ENCODE peak calls at places on chromosomes 4 and X, in seven cellular contexts. One of them, this sample, is unnamed. For H3K4me1, the result is how much of the 10 kb centered on the place peaks cover.

GRCh38 chr4:75723117-75723801 is 1.1 kb upstream of the USO1 start:
- DNase-seq in effector memory CD4-positive, alpha-beta T cell: no peak
- DNase-seq in HCT116: no peak
- DNase-seq in astrocyte: peak
- DNase-seq in GM23338: no peak
- DNase-seq in OCI-LY7: no peak
- DNase-seq in PC-3: peak
- DNase-seq in this sample: no peak

GRCh38 chr4:175424111-175424510 is 388.0 kb downstream of the GPM6A start:
- DNase-seq in astrocyte: peak
- DNase-seq in effector memory CD4-positive, alpha-beta T cell: no peak
- DNase-seq in OCI-LY7: no peak
- DNase-seq in PC-3: no peak
- DNase-seq in GM23338: no peak
- DNase-seq in HCT116: no peak
- DNase-seq in this sample: no peak

GRCh38 chr4:181597766-181598165 is 645.4 kb upstream of the TENM3 start:
- DNase-seq in astrocyte: peak
- DNase-seq in PC-3: no peak
- DNase-seq in GM23338: no peak
- DNase-seq in OCI-LY7: no peak
- DNase-seq in HCT116: no peak
- DNase-seq in effector memory CD4-positive, alpha-beta T cell: no peak
- DNase-seq in this sample: no peak

GRCh38 chr4:158428242-158428641 is 93.4 kb upstream of the RXFP1 start:
- DNase-seq in GM23338: no peak
- DNase-seq in OCI-LY7: no peak
- DNase-seq in PC-3: peak
- DNase-seq in HCT116: no peak
- DNase-seq in astrocyte: peak
- DNase-seq in effector memory CD4-positive, alpha-beta T cell: no peak
- DNase-seq in this sample: no peak

GRCh38 chr4:151315212-151315886 is 10.1 kb downstream of the SH3D19 start:
- DNase-seq in GM23338: no peak
- DNase-seq in OCI-LY7: no peak
- DNase-seq in effector memory CD4-positive, alpha-beta T cell: no peak
- DNase-seq in astrocyte: peak
- DNase-seq in PC-3: peak
- DNase-seq in HCT116: peak
- DNase-seq in this sample: no peak

GRCh38 chr4:95388911-95389310 is 159.9 kb downstream of the UNC5C start:
- DNase-seq in astrocyte: peak
- DNase-seq in GM23338: peak
- DNase-seq in OCI-LY7: no peak
- DNase-seq in HCT116: no peak
- DNase-seq in effector memory CD4-positive, alpha-beta T cell: no peak
- DNase-seq in PC-3: no peak
- DNase-seq in this sample: no peak

GRCh38 chr4:2423695-2424094 is 4.9 kb downstream of the CFAP99 start:
- DNase-seq in OCI-LY7: no peak
- DNase-seq in GM23338: no peak
- DNase-seq in PC-3: no peak
- DNase-seq in effector memory CD4-positive, alpha-beta T cell: no peak
- DNase-seq in astrocyte: no peak
- DNase-seq in HCT116: no peak
- DNase-seq in this sample: no peak

GRCh38 chr4:106565727-106566126 is 197.1 kb upstream of the GIMD1 start:
- DNase-seq in OCI-LY7: no peak
- DNase-seq in GM23338: no peak
- DNase-seq in effector memory CD4-positive, alpha-beta T cell: no peak
- DNase-seq in PC-3: no peak
- DNase-seq in HCT116: no peak
- DNase-seq in astrocyte: peak
- DNase-seq in this sample: no peak

GRCh38 chr4:122218762-122219161 is 66.6 kb downstream of the BLTP1 start:
- DNase-seq in effector memory CD4-positive, alpha-beta T cell: no peak
- DNase-seq in GM23338: peak
- DNase-seq in OCI-LY7: peak
- DNase-seq in PC-3: peak
- DNase-seq in astrocyte: no peak
- DNase-seq in HCT116: no peak
- DNase-seq in this sample: no peak

DNA sequence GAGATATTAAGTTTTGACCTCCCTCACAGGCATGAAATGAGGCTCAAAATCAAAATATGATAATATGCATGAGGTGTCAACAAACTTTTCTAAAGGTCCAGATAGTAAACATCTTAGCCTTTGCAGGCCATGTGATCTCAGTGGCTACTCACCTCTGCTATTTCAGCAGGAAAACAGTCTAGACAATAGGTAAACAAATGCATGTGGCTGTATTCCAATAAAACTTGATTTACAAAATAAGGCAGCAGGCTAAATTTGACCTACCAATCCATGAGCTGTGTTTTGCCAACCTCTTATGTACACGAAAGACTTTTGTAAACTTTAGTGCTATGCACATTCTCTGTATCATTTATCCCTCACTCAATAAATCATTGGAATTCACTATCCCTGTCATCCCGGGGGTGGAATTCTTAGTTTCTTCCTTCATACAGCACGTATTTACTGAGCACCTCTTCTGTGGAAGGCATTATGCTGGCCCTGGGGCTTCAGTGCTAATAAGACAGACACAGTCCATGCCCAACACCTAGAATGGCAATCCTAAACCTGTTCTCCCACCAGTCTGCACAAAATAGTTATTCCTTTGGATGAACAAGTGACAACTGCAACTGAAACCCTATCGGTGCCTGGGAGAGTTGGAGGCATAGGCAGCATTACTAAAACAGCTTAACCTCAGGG is 19.9 kb downstream of the MAGEB17 start:
- DNase-seq in OCI-LY7: no peak
- DNase-seq in astrocyte: no peak
- DNase-seq in effector memory CD4-positive, alpha-beta T cell: no peak
- DNase-seq in HCT116: no peak
- DNase-seq in GM23338: peak
- DNase-seq in PC-3: peak
- DNase-seq in this sample: no peak
- H3K4me1 ChIP-seq in OCI-LY7: under half
- H3K4me1 ChIP-seq in astrocyte: under half
- H3K4me1 ChIP-seq in effector memory CD4-positive, alpha-beta T cell: under half
- H3K4me1 ChIP-seq in HCT116: under half
- H3K4me1 ChIP-seq in GM23338: under half
- H3K4me1 ChIP-seq in PC-3: under half
- H3K4me1 ChIP-seq in this sample: under half

GRCh38 chr4:112910109-112910736 is 139.2 kb upstream of the ANK2 start:
- DNase-seq in OCI-LY7: no peak
- DNase-seq in HCT116: no peak
- DNase-seq in astrocyte: peak
- DNase-seq in PC-3: peak
- DNase-seq in effector memory CD4-positive, alpha-beta T cell: no peak
- DNase-seq in GM23338: no peak
- DNase-seq in this sample: no peak
- H3K4me3 ChIP-seq in OCI-LY7: no peak
- H3K4me3 ChIP-seq in HCT116: no peak
- H3K4me3 ChIP-seq in astrocyte: peak
- H3K4me3 ChIP-seq in PC-3: no peak
- H3K4me3 ChIP-seq in effector memory CD4-positive, alpha-beta T cell: no peak
- H3K4me3 ChIP-seq in GM23338: no peak
- H3K4me3 ChIP-seq in this sample: no peak

DNA sequence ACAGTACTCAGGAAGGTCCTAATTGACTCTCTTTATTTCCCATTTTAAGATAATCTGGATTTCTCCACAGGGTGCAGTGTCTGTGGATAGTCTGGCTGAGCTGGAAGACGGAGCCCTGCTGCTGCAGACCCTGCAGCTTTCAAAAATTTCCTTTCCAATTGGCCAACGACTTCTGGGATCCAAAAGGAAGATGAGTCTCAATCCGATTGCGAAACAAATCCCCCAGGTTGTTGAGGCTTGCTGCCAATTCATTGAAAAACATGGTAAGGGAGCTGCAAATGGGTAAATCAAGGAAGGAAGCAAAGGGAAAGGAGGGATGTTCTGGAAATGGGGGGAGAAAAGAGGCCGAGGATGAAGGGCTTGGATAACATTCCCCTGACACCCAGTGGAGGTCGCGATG is 26.0 kb downstream of the ARHGAP36 start:
- DNase-seq in astrocyte: no peak
- DNase-seq in HCT116: no peak
- DNase-seq in OCI-LY7: no peak
- DNase-seq in effector memory CD4-positive, alpha-beta T cell: no peak
- DNase-seq in PC-3: no peak
- DNase-seq in GM23338: no peak
- DNase-seq in this sample: no peak
- H3K27ac ChIP-seq in astrocyte: no peak
- H3K27ac ChIP-seq in HCT116: no peak
- H3K27ac ChIP-seq in OCI-LY7: no peak
- H3K27ac ChIP-seq in effector memory CD4-positive, alpha-beta T cell: no peak
- H3K27ac ChIP-seq in PC-3: no peak
- H3K27ac ChIP-seq in GM23338: no peak
- H3K27ac ChIP-seq in this sample: no peak

GRCh38 chr4:147736458-147736857 is 4.6 kb downstream of the ARHGAP10 start:
- DNase-seq in PC-3: peak
- DNase-seq in HCT116: no peak
- DNase-seq in OCI-LY7: no peak
- DNase-seq in effector memory CD4-positive, alpha-beta T cell: no peak
- DNase-seq in GM23338: peak
- DNase-seq in astrocyte: peak
- DNase-seq in this sample: no peak
- H3K4me1 ChIP-seq in PC-3: under half
- H3K4me1 ChIP-seq in HCT116: under half
- H3K4me1 ChIP-seq in OCI-LY7: under half
- H3K4me1 ChIP-seq in effector memory CD4-positive, alpha-beta T cell: under half
- H3K4me1 ChIP-seq in GM23338: under half
- H3K4me1 ChIP-seq in astrocyte: under half
- H3K4me1 ChIP-seq in this sample: under half

DNA sequence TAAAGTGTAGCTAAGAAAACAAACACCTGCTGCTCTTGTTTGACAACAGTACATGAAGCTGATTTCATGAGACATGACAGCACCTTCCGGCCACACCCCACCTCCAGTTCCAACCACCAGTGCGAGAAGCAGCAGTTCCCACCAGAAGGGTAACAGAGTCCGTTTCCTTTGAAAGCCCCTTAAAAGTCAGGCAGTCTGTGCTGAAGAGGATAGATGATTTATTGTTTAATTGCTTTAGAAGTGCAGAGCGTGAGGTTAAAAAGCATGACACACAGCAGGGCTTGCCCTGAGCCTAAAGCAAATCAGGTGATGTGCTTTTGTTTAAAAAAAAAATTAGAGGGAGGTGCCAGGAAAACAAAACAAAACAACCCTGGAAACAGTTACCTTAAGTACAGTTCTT is 82.6 kb downstream of the HADH start:
- DNase-seq in GM23338: no peak
- DNase-seq in OCI-LY7: peak
- DNase-seq in PC-3: peak
- DNase-seq in HCT116: no peak
- DNase-seq in effector memory CD4-positive, alpha-beta T cell: peak
- DNase-seq in astrocyte: no peak
- DNase-seq in this sample: peak
- H3K4me3 ChIP-seq in GM23338: no peak
- H3K4me3 ChIP-seq in OCI-LY7: no peak
- H3K4me3 ChIP-seq in PC-3: no peak
- H3K4me3 ChIP-seq in HCT116: no peak
- H3K4me3 ChIP-seq in effector memory CD4-positive, alpha-beta T cell: no peak
- H3K4me3 ChIP-seq in astrocyte: no peak
- H3K4me3 ChIP-seq in this sample: peak